ENCODE peak calls at places on chromosomes 13 and 19, in eight cellular contexts. One of them, this sample, is unnamed.

GRCh38 chr19:49150944-49151243 is 4.3 kb downstream of the HRC start:
- DNase-seq in left lung: no peak
- DNase-seq in M059J: no peak
- DNase-seq in breast epithelium: no peak
- DNase-seq in HT-29: no peak
- DNase-seq in amygdala: no peak
- DNase-seq in suprapubic skin: no peak
- DNase-seq in frontal cortex: no peak
- DNase-seq in this sample: no peak

GRCh38 chr19:31232871-31233270 is 116.4 kb downstream of the TSHZ3 start:
- DNase-seq in left lung: no peak
- DNase-seq in M059J: peak
- DNase-seq in breast epithelium: no peak
- DNase-seq in HT-29: no peak
- DNase-seq in amygdala: no peak
- DNase-seq in suprapubic skin: no peak
- DNase-seq in frontal cortex: no peak
- DNase-seq in this sample: no peak

GRCh38 chr13:53272873-53273272 is 244.3 kb downstream of the OLFM4 start:
- DNase-seq in left lung: no peak
- DNase-seq in M059J: no peak
- DNase-seq in breast epithelium: no peak
- DNase-seq in HT-29: no peak
- DNase-seq in amygdala: no peak
- DNase-seq in suprapubic skin: no peak
- DNase-seq in frontal cortex: no peak
- DNase-seq in this sample: no peak

GRCh38 chr19:47110521-47111080 is 3.0 kb downstream of the ZC3H4 start:
- DNase-seq in left lung: peak
- DNase-seq in M059J: no peak
- DNase-seq in breast epithelium: no peak
- DNase-seq in HT-29: peak
- DNase-seq in amygdala: peak
- DNase-seq in suprapubic skin: no peak
- DNase-seq in frontal cortex: no peak
- DNase-seq in this sample: no peak

GRCh38 chr13:33355470-33355869 is 69.9 kb upstream of the STARD13 start:
- DNase-seq in left lung: no peak
- DNase-seq in M059J: no peak
- DNase-seq in breast epithelium: no peak
- DNase-seq in HT-29: no peak
- DNase-seq in amygdala: no peak
- DNase-seq in suprapubic skin: no peak
- DNase-seq in frontal cortex: no peak
- DNase-seq in this sample: no peak

GRCh38 chr19:843180-843835 is 2.5 kb downstream of the PRTN3 start:
- DNase-seq in left lung: peak
- DNase-seq in M059J: peak
- DNase-seq in breast epithelium: no peak
- DNase-seq in HT-29: peak
- DNase-seq in amygdala: no peak
- DNase-seq in suprapubic skin: no peak
- DNase-seq in frontal cortex: no peak
- DNase-seq in this sample: no peak

GRCh38 chr13:20901668-20902437 is 693 bp downstream of the XPO4 start:
- DNase-seq in left lung: peak
- DNase-seq in M059J: peak
- DNase-seq in breast epithelium: no peak
- DNase-seq in HT-29: peak
- DNase-seq in amygdala: no peak
- DNase-seq in suprapubic skin: no peak
- DNase-seq in frontal cortex: peak
- DNase-seq in this sample: peak

GRCh38 chr13:102769679-102770078 is 3.9 kb downstream of the TEX30 start:
- DNase-seq in left lung: no peak
- DNase-seq in M059J: peak
- DNase-seq in breast epithelium: no peak
- DNase-seq in HT-29: no peak
- DNase-seq in amygdala: no peak
- DNase-seq in suprapubic skin: no peak
- DNase-seq in frontal cortex: no peak
- DNase-seq in this sample: no peak

GRCh38 chr19:10881403-10882107 is 10.2 kb downstream of the CARM1 start:
- DNase-seq in left lung: no peak
- DNase-seq in M059J: no peak
- DNase-seq in breast epithelium: no peak
- DNase-seq in HT-29: no peak
- DNase-seq in amygdala: no peak
- DNase-seq in suprapubic skin: no peak
- DNase-seq in frontal cortex: no peak
- DNase-seq in this sample: no peak

GRCh38 chr19:33444993-33445751 is 71.7 kb downstream of the CEBPG start:
- DNase-seq in left lung: no peak
- DNase-seq in M059J: no peak
- DNase-seq in breast epithelium: no peak
- DNase-seq in HT-29: no peak
- DNase-seq in amygdala: no peak
- DNase-seq in suprapubic skin: peak
- DNase-seq in frontal cortex: no peak
- DNase-seq in this sample: no peak

GRCh38 chr19:33299061-33299665 is 3.2 kb downstream of the CEBPA start:
- DNase-seq in left lung: no peak
- DNase-seq in M059J: no peak
- DNase-seq in breast epithelium: no peak
- DNase-seq in HT-29: no peak
- DNase-seq in amygdala: no peak
- DNase-seq in suprapubic skin: peak
- DNase-seq in frontal cortex: no peak
- DNase-seq in this sample: no peak

GRCh38 chr19:38658462-38659306 is 11.2 kb downstream of the ACTN4 start:
- DNase-seq in left lung: no peak
- DNase-seq in M059J: peak
- DNase-seq in breast epithelium: peak
- DNase-seq in HT-29: peak
- DNase-seq in amygdala: no peak
- DNase-seq in suprapubic skin: no peak
- DNase-seq in frontal cortex: no peak
- DNase-seq in this sample: peak

GRCh38 chr13:72290962-72291681 is 424.1 kb upstream of the DACH1 start:
- DNase-seq in left lung: no peak
- DNase-seq in M059J: peak
- DNase-seq in breast epithelium: no peak
- DNase-seq in HT-29: peak
- DNase-seq in amygdala: no peak
- DNase-seq in suprapubic skin: no peak
- DNase-seq in frontal cortex: no peak
- DNase-seq in this sample: no peak

GRCh38 chr19:56333506-56333905 is 18.9 kb upstream of the ZSCAN5A start:
- DNase-seq in left lung: no peak
- DNase-seq in M059J: peak
- DNase-seq in breast epithelium: no peak
- DNase-seq in HT-29: peak
- DNase-seq in amygdala: no peak
- DNase-seq in suprapubic skin: no peak
- DNase-seq in frontal cortex: no peak
- DNase-seq in this sample: peak

GRCh38 chr19:51142119-51142518 is at the start of gene SIGLEC7:
- DNase-seq in left lung: peak
- DNase-seq in M059J: no peak
- DNase-seq in breast epithelium: no peak
- DNase-seq in HT-29: no peak
- DNase-seq in amygdala: no peak
- DNase-seq in suprapubic skin: no peak
- DNase-seq in frontal cortex: no peak
- DNase-seq in this sample: no peak

GRCh38 chr19:39397360-39398296 is 6.5 kb downstream of the MED29 start:
- DNase-seq in left lung: peak
- DNase-seq in M059J: peak
- DNase-seq in breast epithelium: peak
- DNase-seq in HT-29: peak
- DNase-seq in amygdala: peak
- DNase-seq in suprapubic skin: peak
- DNase-seq in frontal cortex: peak
- DNase-seq in this sample: peak

GRCh38 chr19:18419699-18420460 is 682 bp downstream of the SSBP4 start:
- DNase-seq in left lung: peak
- DNase-seq in M059J: no peak
- DNase-seq in breast epithelium: no peak
- DNase-seq in HT-29: no peak
- DNase-seq in amygdala: no peak
- DNase-seq in suprapubic skin: peak
- DNase-seq in frontal cortex: no peak
- DNase-seq in this sample: no peak

GRCh38 chr13:84571264-84571663 is 689.0 kb upstream of the SLITRK1 start:
- DNase-seq in left lung: no peak
- DNase-seq in M059J: no peak
- DNase-seq in breast epithelium: no peak
- DNase-seq in HT-29: peak
- DNase-seq in amygdala: no peak
- DNase-seq in suprapubic skin: no peak
- DNase-seq in frontal cortex: no peak
- DNase-seq in this sample: no peak

GRCh38 chr13:97912139-97912535 is 41.3 kb upstream of the IPO5 start:
- DNase-seq in left lung: no peak
- DNase-seq in M059J: no peak
- DNase-seq in breast epithelium: no peak
- DNase-seq in HT-29: no peak
- DNase-seq in amygdala: no peak
- DNase-seq in suprapubic skin: no peak
- DNase-seq in frontal cortex: no peak
- DNase-seq in this sample: no peak

GRCh38 chr19:49431330-49431749 is 6.2 kb downstream of the GFY start:
- DNase-seq in left lung: no peak
- DNase-seq in M059J: no peak
- DNase-seq in breast epithelium: no peak
- DNase-seq in HT-29: no peak
- DNase-seq in amygdala: no peak
- DNase-seq in suprapubic skin: no peak
- DNase-seq in frontal cortex: no peak
- DNase-seq in this sample: no peak

GRCh38 chr13:46575843-46576242 is 22.9 kb downstream of the LRCH1 start:
- DNase-seq in left lung: no peak
- DNase-seq in M059J: peak
- DNase-seq in breast epithelium: peak
- DNase-seq in HT-29: no peak
- DNase-seq in amygdala: no peak
- DNase-seq in suprapubic skin: no peak
- DNase-seq in frontal cortex: no peak
- DNase-seq in this sample: no peak

GRCh38 chr13:31073859-31074718 is 87.6 kb downstream of the HSPH1 start:
- DNase-seq in left lung: no peak
- DNase-seq in M059J: peak
- DNase-seq in breast epithelium: peak
- DNase-seq in HT-29: no peak
- DNase-seq in amygdala: no peak
- DNase-seq in suprapubic skin: no peak
- DNase-seq in frontal cortex: peak
- DNase-seq in this sample: no peak

GRCh38 chr19:39923862-39924261 is 10.6 kb downstream of the FCGBP start:
- DNase-seq in left lung: no peak
- DNase-seq in M059J: no peak
- DNase-seq in breast epithelium: no peak
- DNase-seq in HT-29: no peak
- DNase-seq in amygdala: no peak
- DNase-seq in suprapubic skin: no peak
- DNase-seq in frontal cortex: no peak
- DNase-seq in this sample: no peak

GRCh38 chr13:65856464-65856863 is 1373.7 kb downstream of the PCDH9 start:
- DNase-seq in left lung: no peak
- DNase-seq in M059J: no peak
- DNase-seq in breast epithelium: no peak
- DNase-seq in HT-29: no peak
- DNase-seq in amygdala: no peak
- DNase-seq in suprapubic skin: no peak
- DNase-seq in frontal cortex: no peak
- DNase-seq in this sample: no peak

GRCh38 chr19:10269333-10270179 is 1.4 kb upstream of the ICAM1 start:
- DNase-seq in left lung: peak
- DNase-seq in M059J: peak
- DNase-seq in breast epithelium: peak
- DNase-seq in HT-29: peak
- DNase-seq in amygdala: peak
- DNase-seq in suprapubic skin: peak
- DNase-seq in frontal cortex: peak
- DNase-seq in this sample: peak

GRCh38 chr19:57587529-57587928 is 3.6 kb downstream of the ZIK1 start:
- DNase-seq in left lung: no peak
- DNase-seq in M059J: peak
- DNase-seq in breast epithelium: no peak
- DNase-seq in HT-29: no peak
- DNase-seq in amygdala: no peak
- DNase-seq in suprapubic skin: no peak
- DNase-seq in frontal cortex: no peak
- DNase-seq in this sample: no peak

This sample was measured in NCI-H1105.